ENCODE peak calls at places on chromosome 1, in seven cellular contexts. X is heart right ventricle, Q is GM12865, F is DMS153, V is T follicular helper cell, N is HS-5, L is left lung. J is an unnamed sample.

GRCh38 chr1:198278922-198279321 is 122.1 kb downstream of the NEK7 start:
- DNase-seq in X (no peak), N (no peak), Q (no peak), V (no peak), L (no peak), F (no peak), J (no peak)

GRCh38 chr1:65083263-65083896 is 64.6 kb upstream of the AK4 start:
- DNase-seq in Q (peak; percentile 40), X (no peak), L (no peak), N (no peak), F (no peak), V (no peak), J (no peak)

GRCh38 chr1:174713796-174714195 is 266.0 kb downstream of the GPR52 start:
- DNase-seq in X (no peak), Q (no peak), V (no peak), N (no peak), F (no peak), L (no peak), J (no peak)

GRCh38 chr1:100342391-100342790 is 9.9 kb upstream of the CDC14A start:
- DNase-seq in X (no peak), V (no peak), F (no peak), Q (no peak), N (no peak), L (no peak), J (no peak)

GRCh38 chr1:24018611-24019580 is 38.8 kb upstream of the SRSF10 start:
- DNase-seq in L (peak; percentile 90), F (peak; percentile 14), N (peak; percentile 96), X (peak; percentile 93), V (no peak), Q (no peak), J (peak; percentile 99)

GRCh38 chr1:234538930-234539649 is 60.1 kb upstream of the TARBP1 start:
- DNase-seq in X (peak; percentile 56), V (no peak), N (no peak), F (no peak), Q (peak; percentile 30), L (no peak), J (peak; percentile 76)

GRCh38 chr1:29499101-29499650 is 262.9 kb downstream of the PTPRU start:
- DNase-seq in L (no peak), V (no peak), F (no peak), Q (no peak), X (no peak), N (no peak), J (no peak)

GRCh38 chr1:187092104-187092503 is 263.4 kb downstream of the PLA2G4A start:
- DNase-seq in F (no peak), V (no peak), N (no peak), Q (peak; percentile 35), X (no peak), L (no peak), J (no peak)

GRCh38 chr1:193141804-193142203 is 20.0 kb downstream of the CDC73 start:
- DNase-seq in V (no peak), Q (no peak), L (no peak), N (no peak), X (no peak), F (no peak), J (no peak)

GRCh38 chr1:28248273-28249012 is 10.9 kb upstream of the SESN2 start:
- DNase-seq in Q (peak; percentile 88), N (no peak), V (peak; percentile 69), X (peak; percentile 71), L (peak; percentile 81), F (peak; percentile 57), J (peak; percentile 68)

GRCh38 chr1:41611068-41611931 is 126.8 kb upstream of the EDN2 start:
- DNase-seq in Q (no peak), N (no peak), L (no peak), F (no peak), V (no peak), X (no peak), J (no peak)

GRCh38 chr1:172443666-172444453 is at the start of gene PIGC:
- DNase-seq in Q (peak; percentile 95), L (peak; percentile 94), V (peak; percentile 86), F (peak; percentile 84), X (peak; percentile 92), N (peak; percentile 53), J (peak; percentile 86)

GRCh38 chr1:209106237-209106741 is 477.2 kb upstream of the CAMK1G start:
- DNase-seq in F (peak; percentile 63), L (no peak), Q (no peak), V (no peak), X (no peak), N (no peak), J (no peak)

GRCh38 chr1:32068891-32069590 is 3.7 kb upstream of the TMEM39B start:
- DNase-seq in V (no peak), N (no peak), X (no peak), F (no peak), Q (no peak), L (no peak), J (no peak)

GRCh38 chr1:243415663-243416365 is 160.0 kb downstream of the SDCCAG8 start:
- DNase-seq in L (no peak), F (no peak), X (no peak), N (no peak), V (no peak), Q (no peak), J (no peak)

GRCh38 chr1:51843948-51844347 is 34.6 kb downstream of the NRDC start:
- DNase-seq in L (no peak), X (no peak), Q (peak; percentile 28), F (no peak), N (no peak), V (no peak), J (no peak)

GRCh38 chr1:155379180-155379876 is 58.6 kb downstream of the RUSC1 start:
- DNase-seq in X (no peak), Q (no peak), F (no peak), N (no peak), V (no peak), L (no peak), J (no peak)

GRCh38 chr1:24331961-24332673 is 13.0 kb downstream of the GRHL3 start:
- DNase-seq in V (no peak), N (no peak), L (no peak), X (no peak), Q (no peak), F (no peak), J (no peak)

GRCh38 chr1:41657101-41657500 is 172.6 kb upstream of the EDN2 start:
- DNase-seq in Q (no peak), V (no peak), L (peak; percentile 21), N (no peak), X (no peak), F (no peak), J (no peak)

GRCh38 chr1:237769916-237770315 is 120.8 kb downstream of the ZP4 start:
- DNase-seq in F (no peak), N (no peak), V (no peak), X (no peak), Q (peak; percentile 5), L (no peak), J (no peak)